ENCODE peak calls at places on chromosomes 4 and X, in seven cellular contexts. Q is right lobe of liver, B is ovary, C is body of pancreas, D is sigmoid colon, H is endothelial cell of umbilical vein, E is adrenal gland. R is an unnamed sample.

GRCh38 chrX:15056044-15056443 is 182.8 kb downstream of the MOSPD2 start:
- DNase-seq in Q (no peak), B (no peak), C (no peak), D (no peak), H (no peak), E (no peak), R (no peak)

GRCh38 chr4:184757810-184758209 is 23.9 kb upstream of the CENPU start:
- DNase-seq in Q (no peak), B (no peak), C (no peak), D (no peak), H (no peak), E (no peak), R (no peak)

GRCh38 chrX:49761481-49761880 is 65.7 kb upstream of the PAGE1 start:
- DNase-seq in Q (no peak), B (no peak), C (peak), D (no peak), H (peak), E (no peak), R (no peak)

GRCh38 chr4:187215438-187215837 is 491.8 kb upstream of the FAT1 start:
- DNase-seq in Q (no peak), B (no peak), C (no peak), D (no peak), H (no peak), E (no peak), R (no peak)

GRCh38 chr4:75919914-75920313 is 17.7 kb upstream of the PPEF2 start:
- DNase-seq in Q (peak), B (peak), C (no peak), D (no peak), H (no peak), E (no peak), R (no peak)

GRCh38 chrX:129741880-129742758 is 3.3 kb downstream of the XPNPEP2 start:
- DNase-seq in Q (no peak), B (no peak), C (no peak), D (peak), H (no peak), E (no peak), R (no peak)

GRCh38 chr4:42252315-42252714 is 99.9 kb upstream of the BEND4 start:
- DNase-seq in Q (no peak), B (no peak), C (no peak), D (no peak), H (no peak), E (no peak), R (no peak)

GRCh38 chrX:104351173-104351769 is 96.5 kb upstream of the ESX1 start:
- DNase-seq in Q (no peak), B (no peak), C (no peak), D (no peak), H (peak), E (no peak), R (no peak)

GRCh38 chr4:110671679-110672078 is 48.8 kb upstream of the PITX2 start:
- DNase-seq in Q (no peak), B (no peak), C (no peak), D (no peak), H (no peak), E (no peak), R (no peak)

GRCh38 chr4:158255727-158256324 is 45.5 kb downstream of the TMEM144 start:
- DNase-seq in Q (no peak), B (no peak), C (no peak), D (no peak), H (peak), E (no peak), R (no peak)

GRCh38 chr4:150178161-150178560 is 99.9 kb downstream of the DCLK2 start:
- DNase-seq in Q (no peak), B (no peak), C (no peak), D (no peak), H (no peak), E (no peak), R (no peak)

GRCh38 chrX:42967681-42968080 is 189.7 kb upstream of the PPP1R2C start:
- DNase-seq in Q (no peak), B (no peak), C (no peak), D (no peak), H (no peak), E (no peak), R (no peak)

GRCh38 chr4:147362868-147363440 is 117.9 kb upstream of the EDNRA start:
- DNase-seq in Q (peak), B (peak), C (peak), D (peak), H (no peak), E (peak), R (no peak)

GRCh38 chr4:29805245-29805644 is 914.9 kb upstream of the PCDH7 start:
- DNase-seq in Q (no peak), B (no peak), C (no peak), D (no peak), H (no peak), E (no peak), R (no peak)

GRCh38 chrX:9336501-9336900 is 128.4 kb upstream of the TBL1X start:
- DNase-seq in Q (no peak), B (no peak), C (no peak), D (no peak), H (no peak), E (no peak), R (no peak)

GRCh38 chr4:169428376-169428775 is 157.6 kb upstream of the SH3RF1 start:
- DNase-seq in Q (no peak), B (no peak), C (no peak), D (no peak), H (no peak), E (no peak), R (no peak)

GRCh38 chr4:156547439-156547838 is 424.2 kb downstream of the PDGFC start:
- DNase-seq in Q (no peak), B (no peak), C (no peak), D (no peak), H (peak), E (no peak), R (no peak)

GRCh38 chr4:55932489-55932888 is 16.3 kb upstream of the CEP135 start:
- DNase-seq in Q (no peak), B (no peak), C (no peak), D (no peak), H (no peak), E (no peak), R (no peak)

GRCh38 chr4:82775243-82775642 is 23.4 kb downstream of the SCD5 start:
- DNase-seq in Q (no peak), B (no peak), C (no peak), D (no peak), H (no peak), E (no peak), R (peak)

GRCh38 chr4:85909851-85910250 is 434.9 kb downstream of the ARHGAP24 start:
- DNase-seq in Q (no peak), B (no peak), C (peak), D (no peak), H (no peak), E (no peak), R (no peak)

GRCh38 chr4:3531306-3531886 is 826 bp downstream of the LRPAP1 start:
- DNase-seq in Q (peak), B (no peak), C (no peak), D (no peak), H (no peak), E (no peak), R (peak)

DNA sequence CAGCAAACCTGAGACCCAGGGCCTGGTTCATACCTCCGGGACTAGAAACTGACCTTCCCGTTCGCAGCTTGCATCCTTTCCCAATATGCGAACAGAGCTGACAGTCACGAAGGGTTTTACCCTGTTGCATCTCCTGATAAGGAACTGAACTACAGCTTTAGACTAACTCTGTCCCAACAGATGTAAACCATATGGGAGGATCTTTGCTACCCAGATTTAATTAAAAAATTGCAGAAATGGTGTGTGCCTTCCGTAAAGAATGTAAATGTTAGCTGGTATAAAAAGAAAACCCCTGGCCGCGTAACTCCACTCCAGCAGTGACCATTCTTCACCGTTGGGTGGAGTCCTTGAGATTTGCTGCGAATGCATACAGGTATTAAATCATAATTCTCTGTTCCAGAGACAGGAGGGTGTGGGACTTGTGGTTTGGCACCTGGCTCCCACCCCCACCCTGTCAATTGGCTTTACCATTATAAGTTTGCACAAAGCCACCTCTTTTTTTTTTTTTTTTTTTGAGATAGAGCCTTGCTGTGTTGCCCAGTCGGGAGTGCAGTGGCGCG is 40.6 kb upstream of the SORCS2 start:
- DNase-seq in Q (no peak), B (no peak), C (peak), D (no peak), H (no peak), E (no peak), R (no peak)
- TF ChIP-seq CTCF in Q (no peak), B (no peak), C (peak), D (no peak), H (no peak), E (no peak), R (no peak)

GRCh38 chrX:51476930-51477329 is 19.5 kb downstream of the NUDT11 start:
- DNase-seq in Q (no peak), B (no peak), C (no peak), D (no peak), H (no peak), E (no peak), R (no peak)
- TF ChIP-seq POLR2A in Q (no peak), B (no peak), C (no peak), D (no peak), H (no peak), E (no peak), R (no peak)

GRCh38 chrX:2984342-2984741 is 22.0 kb upstream of the ARSH start:
- DNase-seq in Q (no peak), B (no peak), C (no peak), D (no peak), H (no peak), E (no peak), R (no peak)
- TF ChIP-seq CTCF in Q (no peak), B (no peak), C (no peak), D (no peak), H (no peak), E (no peak), R (no peak)

GRCh38 chr4:141132689-141133145 is 552 bp downstream of the RNF150 start:
- DNase-seq in Q (peak), B (peak), C (peak), D (peak), H (no peak), E (peak), R (peak)
- TF ChIP-seq POLR2A in Q (no peak), B (no peak), C (no peak), D (no peak), H (no peak), E (no peak), R (no peak)

GRCh38 chrX:150051096-150051495 is 112.8 kb upstream of the EOLA2 start:
- DNase-seq in Q (no peak), B (no peak), C (no peak), D (no peak), H (no peak), E (no peak), R (no peak)

GRCh38 chrX:150052226-150052625 is 113.9 kb upstream of the EOLA2 start:
- DNase-seq in Q (no peak), B (no peak), C (no peak), D (no peak), H (no peak), E (no peak), R (no peak)

GRCh38 chrX:150049647-150050046 is 111.4 kb upstream of the EOLA2 start:
- DNase-seq in Q (no peak), B (no peak), C (no peak), D (no peak), H (peak), E (no peak), R (no peak)

GRCh38 chrX:150047818-150048217 is 109.5 kb upstream of the EOLA2 start:
- DNase-seq in Q (no peak), B (no peak), C (no peak), D (no peak), H (no peak), E (no peak), R (no peak)

GRCh38 chrX:150050387-150050786 is 112.1 kb upstream of the EOLA2 start:
- DNase-seq in Q (no peak), B (no peak), C (no peak), D (no peak), H (no peak), E (no peak), R (no peak)
- TF ChIP-seq CTCF in Q (no peak), B (no peak), C (no peak), D (no peak), H (no peak), E (no peak), R (no peak)

GRCh38 chrX:47661539-47661938 is 2.6 kb upstream of the UXT start:
- DNase-seq in Q (no peak), B (no peak), C (no peak), D (no peak), H (no peak), E (no peak), R (no peak)

GRCh38 chrX:47658301-47658683 is 688 bp downstream of the UXT start:
- DNase-seq in Q (no peak), B (no peak), C (no peak), D (no peak), H (no peak), E (no peak), R (no peak)

GRCh38 chrX:47662144-47662657 is 3.2 kb upstream of the UXT start:
- DNase-seq in Q (no peak), B (no peak), C (no peak), D (no peak), H (no peak), E (no peak), R (no peak)

GRCh38 chrX:47664737-47665136 is 5.8 kb upstream of the UXT start:
- DNase-seq in Q (no peak), B (no peak), C (no peak), D (no peak), H (no peak), E (no peak), R (no peak)

DNA sequence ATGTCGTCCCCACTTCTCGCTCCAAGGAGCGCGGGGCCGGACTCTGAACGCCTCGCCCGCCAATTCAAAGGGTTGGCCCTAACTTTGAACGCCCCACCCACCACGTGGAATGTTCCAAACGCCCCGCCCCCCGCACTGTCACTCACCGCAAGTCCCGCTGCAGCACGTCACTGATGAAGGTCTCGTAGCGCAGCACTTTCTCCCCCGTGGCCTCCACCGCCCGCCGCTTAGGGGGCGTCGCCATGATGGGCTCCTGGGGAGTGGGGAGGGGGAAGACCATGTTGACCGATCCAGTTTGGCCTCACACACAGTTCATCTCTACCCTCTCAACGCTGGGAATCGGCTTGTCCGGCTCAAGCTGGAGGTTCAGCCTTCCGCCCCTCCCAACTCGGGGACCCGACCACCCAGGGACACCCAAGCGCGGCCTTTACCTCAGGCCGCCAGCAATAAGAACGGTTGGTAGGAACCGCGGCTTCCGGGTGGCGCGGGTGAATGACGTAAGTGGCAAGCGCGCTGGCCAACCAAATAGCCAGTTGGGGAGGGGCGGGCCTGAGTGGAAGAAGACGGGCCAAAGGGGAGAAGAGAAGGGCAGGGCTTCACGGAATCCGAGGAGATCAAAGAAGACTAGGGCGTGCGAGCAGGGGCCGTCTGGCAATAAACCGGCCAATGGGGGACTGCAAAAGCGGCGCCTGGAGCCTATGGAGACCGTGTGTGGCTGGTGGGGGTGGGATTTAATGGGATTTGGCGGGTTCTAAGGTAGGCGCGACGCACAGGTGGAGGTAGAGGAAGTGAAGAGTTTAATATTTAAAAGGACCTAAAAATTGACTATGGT is at the start of gene UXT:
- DNase-seq in Q (peak), B (peak), C (peak), D (peak), H (peak), E (peak), R (peak)
- TF ChIP-seq POLR2A in Q (peak), B (peak), C (peak), D (peak), H (peak), E (peak), R (no peak)

R was measured in lower leg skin.